ENCODE peak calls at places on chromosomes 11 and 22, in ten cellular contexts. F, J, V, T, W, P, D, S, M and C are unnamed samples.

GRCh38 chr11:12028303-12028702 is 19.9 kb upstream of the DKK3 start:
- DNase-seq in F (no peak), J (no peak), V (no peak), T (no peak), W (no peak), P (no peak), D (no peak), S (no peak), M (no peak), C (no peak)

GRCh38 chr11:115869780-115870431 is 365.7 kb upstream of the CADM1 start:
- DNase-seq in F (no peak), J (peak; percentile 7), V (no peak), T (peak; percentile 74), W (no peak), P (peak; percentile 9), D (no peak), S (peak; percentile 67), M (no peak), C (no peak)

GRCh38 chr22:46737105-46737975 is 712 bp downstream of the CERK start:
- DNase-seq in F (no peak), J (peak; percentile 36), V (no peak), T (peak; percentile 69), W (peak; percentile 21), P (peak; percentile 34), D (no peak), S (no peak), M (peak; percentile 44), C (no peak)

GRCh38 chr11:8375932-8376331 is 112.3 kb upstream of the LMO1 start:
- DNase-seq in F (no peak), J (no peak), V (no peak), T (no peak), W (no peak), P (no peak), D (peak; percentile 32), S (no peak), M (no peak), C (no peak)

GRCh38 chr11:42772886-42773285 is 538.9 kb upstream of the API5 start:
- DNase-seq in F (no peak), J (no peak), V (no peak), T (no peak), W (no peak), P (no peak), D (no peak), S (no peak), M (no peak), C (no peak)

GRCh38 chr11:112784323-112785073 is 176.7 kb upstream of the NCAM1 start:
- DNase-seq in F (no peak), J (peak; percentile 98), V (no peak), T (no peak), W (no peak), P (no peak), D (peak; percentile 88), S (peak; percentile 81), M (no peak), C (no peak)

GRCh38 chr11:123304828-123305530 is 109.9 kb upstream of the CLMP start:
- DNase-seq in F (no peak), J (no peak), V (no peak), T (no peak), W (no peak), P (no peak), D (no peak), S (no peak), M (no peak), C (no peak)

GRCh38 chr22:24989541-24989951 is 37.0 kb downstream of the KIAA1671 start:
- DNase-seq in F (no peak), J (peak; percentile 38), V (peak; percentile 7), T (no peak), W (no peak), P (no peak), D (no peak), S (no peak), M (no peak), C (no peak)

GRCh38 chr11:117000741-117001096 is 97.5 kb downstream of the SIK3 start:
- DNase-seq in F (no peak), J (no peak), V (no peak), T (no peak), W (no peak), P (no peak), D (no peak), S (peak; percentile 35), M (no peak), C (no peak)

GRCh38 chr11:445765-446588 is 4.1 kb upstream of the PTDSS2 start:
- DNase-seq in F (no peak), J (no peak), V (no peak), T (no peak), W (no peak), P (no peak), D (no peak), S (no peak), M (no peak), C (no peak)

GRCh38 chr11:64007160-64007628 is 21.0 kb downstream of the OTUB1 start:
- DNase-seq in F (no peak), J (peak; percentile 25), V (no peak), T (no peak), W (no peak), P (peak; percentile 49), D (no peak), S (peak; percentile 33), M (no peak), C (no peak)

GRCh38 chr11:47220401-47220821 is 5.6 kb downstream of the DDB2 start:
- DNase-seq in F (no peak), J (peak; percentile 82), V (no peak), T (no peak), W (no peak), P (no peak), D (no peak), S (peak; percentile 63), M (no peak), C (no peak)

GRCh38 chr22:26589845-26590524 is at the start of gene TPST2:
- DNase-seq in F (peak; percentile 44), J (peak; percentile 83), V (peak; percentile 71), T (peak; percentile 81), W (peak; percentile 73), P (peak; percentile 80), D (peak; percentile 86), S (peak; percentile 80), M (peak; percentile 60), C (peak; percentile 76)

GRCh38 chr11:2517386-2518064 is 72.7 kb downstream of the KCNQ1 start:
- DNase-seq in F (no peak), J (no peak), V (no peak), T (no peak), W (no peak), P (no peak), D (no peak), S (no peak), M (no peak), C (no peak)

GRCh38 chr22:31530816-31531180 is 34.5 kb downstream of the SFI1 start:
- DNase-seq in F (no peak), J (peak; percentile 59), V (no peak), T (no peak), W (no peak), P (no peak), D (no peak), S (no peak), M (no peak), C (no peak)

GRCh38 chr22:28998681-28999080 is 63.0 kb downstream of the C22orf31 start:
- DNase-seq in F (no peak), J (no peak), V (no peak), T (no peak), W (no peak), P (no peak), D (no peak), S (no peak), M (no peak), C (no peak)

GRCh38 chr11:64842366-64842759 is 2.1 kb downstream of the CDC42BPG start:
- DNase-seq in F (no peak), J (no peak), V (no peak), T (no peak), W (no peak), P (no peak), D (no peak), S (peak; percentile 41), M (no peak), C (no peak)

GRCh38 chr22:49889071-49889470 is 29.2 kb downstream of the ALG12 start:
- DNase-seq in F (no peak), J (no peak), V (peak; percentile 24), T (no peak), W (no peak), P (no peak), D (no peak), S (no peak), M (no peak), C (no peak)

GRCh38 chr11:6127881-6128280 is 20.4 kb downstream of the OR56B4 start:
- DNase-seq in F (no peak), J (peak; percentile 2), V (no peak), T (no peak), W (no peak), P (no peak), D (no peak), S (peak; percentile 5), M (no peak), C (no peak)

GRCh38 chr11:131217313-131218297 is 152.8 kb upstream of the NTM start:
- DNase-seq in F (no peak), J (no peak), V (no peak), T (peak; percentile 7), W (no peak), P (no peak), D (no peak), S (peak; percentile 11), M (no peak), C (no peak)

GRCh38 chr11:118382954-118383353 is 18.5 kb upstream of the ATP5MG start:
- DNase-seq in F (no peak), J (no peak), V (no peak), T (no peak), W (no peak), P (no peak), D (no peak), S (no peak), M (no peak), C (no peak)

GRCh38 chr11:92605667-92606066 is 363.8 kb upstream of the MTNR1B start:
- DNase-seq in F (no peak), J (no peak), V (no peak), T (no peak), W (no peak), P (no peak), D (no peak), S (no peak), M (no peak), C (no peak)

GRCh38 chr11:85040166-85040565 is 587.0 kb downstream of the DLG2 start:
- DNase-seq in F (no peak), J (no peak), V (no peak), T (no peak), W (no peak), P (no peak), D (no peak), S (no peak), M (no peak), C (no peak)

GRCh38 chr22:20964799-20965103 is 2.3 kb upstream of the AIFM3 start:
- DNase-seq in F (no peak), J (no peak), V (no peak), T (no peak), W (no peak), P (no peak), D (no peak), S (no peak), M (no peak), C (no peak)

GRCh38 chr11:6992026-6992425 is 28.1 kb downstream of the ZNF214 start:
- DNase-seq in F (no peak), J (peak; percentile 25), V (no peak), T (no peak), W (no peak), P (no peak), D (no peak), S (no peak), M (no peak), C (no peak)

GRCh38 chr11:69057236-69057635 is 8.5 kb downstream of the TPCN2 start:
- DNase-seq in F (no peak), J (no peak), V (no peak), T (no peak), W (no peak), P (no peak), D (no peak), S (no peak), M (no peak), C (no peak)

GRCh38 chr11:117441146-117441975 is 113.7 kb downstream of the CEP164 start:
- DNase-seq in F (no peak), J (no peak), V (no peak), T (no peak), W (no peak), P (no peak), D (no peak), S (no peak), M (no peak), C (no peak)

GRCh38 chr22:37454857-37455686 is 27.8 kb upstream of the ELFN2 start:
- DNase-seq in F (no peak), J (peak; percentile 91), V (no peak), T (no peak), W (no peak), P (peak; percentile 57), D (no peak), S (peak; percentile 97), M (no peak), C (no peak)